ENCODE peak calls at places on chromosomes 4 and X, in nine cellular contexts. F, Q, W, J, P, B, S, R and N are unnamed samples. For H3K9me3, the result is how much of the 10 kb centered on the place peaks cover.

GRCh38 chr4:30840571-30840970 is 120.4 kb downstream of the PCDH7 start:
- DNase-seq in F (no peak), Q (no peak), W (no peak), J (no peak), P (no peak), B (no peak), S (no peak), R (no peak), N (no peak)

GRCh38 chr4:827209-828081 is 1.5 kb upstream of the CPLX1 start:
- DNase-seq in F (no peak), Q (no peak), W (no peak), J (no peak), P (no peak), B (peak), S (no peak), R (no peak), N (no peak)

GRCh38 chr4:86306816-86307215 is 53.0 kb downstream of the MAPK10 start:
- DNase-seq in F (peak), Q (no peak), W (peak), J (no peak), P (peak), B (no peak), S (no peak), R (no peak), N (no peak)

GRCh38 chr4:98659741-98660507 is 1.5 kb upstream of the TSPAN5 start:
- DNase-seq in F (peak), Q (no peak), W (peak), J (no peak), P (no peak), B (no peak), S (no peak), R (no peak), N (no peak)

GRCh38 chr4:77240469-77241066 is 83.6 kb downstream of the CCNG2 start:
- DNase-seq in F (peak), Q (peak), W (peak), J (peak), P (peak), B (no peak), S (no peak), R (peak), N (peak)

GRCh38 chrX:42085836-42086235 is 162.5 kb upstream of the CASK start:
- DNase-seq in F (no peak), Q (no peak), W (peak), J (no peak), P (no peak), B (no peak), S (no peak), R (no peak), N (no peak)

GRCh38 chr4:168883513-168883912 is 126.5 kb downstream of the CBR4 start:
- DNase-seq in F (no peak), Q (no peak), W (no peak), J (no peak), P (no peak), B (no peak), S (no peak), R (no peak), N (no peak)

GRCh38 chrX:19194285-19195242 is 72.3 kb upstream of the ADGRG2 start:
- DNase-seq in F (no peak), Q (no peak), W (peak), J (no peak), P (no peak), B (no peak), S (no peak), R (no peak), N (no peak)

GRCh38 chr4:42768125-42768748 is 111.3 kb upstream of the ATP8A1 start:
- DNase-seq in F (no peak), Q (no peak), W (no peak), J (no peak), P (peak), B (no peak), S (no peak), R (peak), N (no peak)

GRCh38 chrX:151974336-151975227 is at the start of gene GABRE:
- DNase-seq in F (peak), Q (no peak), W (no peak), J (no peak), P (no peak), B (peak), S (no peak), R (peak), N (peak)

GRCh38 chr4:32499176-32499575 is 1779.0 kb downstream of the PCDH7 start:
- DNase-seq in F (peak), Q (no peak), W (no peak), J (no peak), P (no peak), B (no peak), S (no peak), R (no peak), N (no peak)

GRCh38 chrX:57104921-57105398 is 16.4 kb downstream of the SPIN2B start:
- DNase-seq in F (no peak), Q (no peak), W (no peak), J (no peak), P (no peak), B (no peak), S (no peak), R (no peak), N (no peak)

GRCh38 chrX:57103489-57103888 is 17.9 kb downstream of the SPIN2B start:
- DNase-seq in F (no peak), Q (no peak), W (no peak), J (no peak), P (no peak), B (no peak), S (no peak), R (no peak), N (no peak)

DNA sequence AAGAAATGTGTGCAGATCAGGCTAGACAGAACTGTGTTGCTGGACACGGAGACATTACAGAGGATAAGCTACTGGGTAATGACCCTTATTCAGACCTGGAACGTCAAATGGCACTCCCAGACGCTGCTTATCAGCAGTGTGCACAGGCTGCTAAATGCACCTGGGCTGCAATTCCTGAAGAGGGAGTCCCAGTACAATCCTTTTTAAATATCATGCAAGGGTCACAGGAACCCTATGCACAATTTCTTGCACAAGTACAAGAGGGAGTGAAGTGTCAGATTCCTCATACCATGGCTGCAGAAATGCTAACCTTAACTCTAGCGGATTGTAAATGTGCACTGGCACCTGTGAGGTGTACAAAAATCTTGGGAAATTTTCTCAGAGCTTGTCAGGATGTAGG is 16.9 kb downstream of the SPIN2B start:
- DNase-seq in F (no peak), Q (no peak), W (no peak), J (no peak), P (no peak), B (no peak), S (no peak), R (peak), N (peak)
- H3K9me3 ChIP-seq in F (under half), Q (under half), W (under half), J (under half), P (under half), B (under half), S (under half), R (under half), N (under half)

GRCh38 chr4:18291981-18292380 is 270.4 kb upstream of the LCORL start:
- DNase-seq in F (no peak), Q (no peak), W (no peak), J (no peak), P (no peak), B (no peak), S (no peak), R (no peak), N (no peak)
- H3K9me3 ChIP-seq in F (under half), Q (under half), W (under half), J (under half), P (under half), B (under half), S (under half), R (under half), N (under half)

GRCh38 chr4:173518419-173519102 is 11.5 kb downstream of the HAND2 start:
- DNase-seq in F (peak), Q (no peak), W (no peak), J (no peak), P (no peak), B (peak), S (no peak), R (no peak), N (no peak)
- H3K9me3 ChIP-seq in F (under half), Q (under half), W (under half), J (under half), P (under half), B (under half), S (under half), R (under half), N (under half)

DNA sequence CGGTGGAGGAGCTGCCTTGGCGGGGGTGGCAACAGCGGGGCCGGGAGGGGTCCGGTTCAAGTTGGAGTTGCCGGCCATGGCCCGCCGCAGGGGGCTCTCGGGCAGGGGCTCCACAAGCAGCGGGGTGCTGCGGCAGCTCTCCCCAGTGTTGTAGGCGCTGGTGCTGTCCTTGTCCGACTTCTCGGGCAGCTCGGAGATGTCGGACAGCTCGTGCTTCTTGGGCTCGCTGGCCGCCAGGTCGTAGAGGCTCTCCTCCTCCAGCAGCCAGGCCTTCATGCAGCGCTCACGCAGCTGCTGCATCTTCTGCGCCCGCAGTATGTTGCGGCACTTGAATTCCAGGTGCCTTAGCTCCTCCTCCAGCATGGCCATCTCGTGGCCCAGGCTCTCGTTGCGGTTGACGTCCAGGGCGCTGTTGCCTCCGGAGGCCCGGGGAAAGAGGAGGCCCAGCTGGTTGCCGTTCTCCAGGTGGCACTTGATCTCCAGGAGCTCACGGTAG is 9.7 kb downstream of the SSR4 start:
- DNase-seq in F (no peak), Q (no peak), W (no peak), J (no peak), P (no peak), B (no peak), S (no peak), R (no peak), N (no peak)
- H3K9me3 ChIP-seq in F (under half), Q (under half), W (under half), J (under half), P (under half), B (under half), S (under half), R (under half), N (under half)